ENCODE peak calls at places on chromosome 1, in seven cellular contexts. C is small intestine; N is PC-3; V is BE2C; Q is CD4-positive, alpha-beta T cell; F is tibial nerve; Z is AG04450. D is an unnamed sample.

GRCh38 chr1:212951058-212951923 is 950 bp downstream of the VASH2 start:
- DNase-seq in Z (no peak), N (no peak), F (no peak), Q (no peak), C (no peak), V (peak; percentile 25), D (no peak)

GRCh38 chr1:203695116-203695515 is 68.5 kb downstream of the ATP2B4 start:
- DNase-seq in C (no peak), N (no peak), Q (no peak), F (no peak), V (peak; percentile 54), Z (no peak), D (no peak)

GRCh38 chr1:214584805-214585766 is 17.9 kb upstream of the CENPF start:
- DNase-seq in Z (peak; percentile 26), N (peak; percentile 86), C (peak; percentile 47), Q (no peak), F (no peak), V (no peak), D (no peak)

GRCh38 chr1:164240081-164240480 is 318.9 kb upstream of the PBX1 start:
- DNase-seq in Z (no peak), C (peak; percentile 60), Q (no peak), N (peak; percentile 43), F (no peak), V (no peak), D (no peak)

GRCh38 chr1:187445066-187445465 is 616.3 kb downstream of the PLA2G4A start:
- DNase-seq in F (no peak), V (no peak), Z (no peak), C (no peak), Q (no peak), N (no peak), D (no peak)

GRCh38 chr1:178644308-178645120 is 80.5 kb upstream of the RALGPS2 start:
- DNase-seq in V (no peak), N (no peak), Q (no peak), Z (no peak), F (no peak), C (peak; percentile 82), D (no peak)

GRCh38 chr1:20089328-20090077 is 19.5 kb downstream of the PLA2G5 start:
- DNase-seq in C (no peak), V (no peak), Z (no peak), Q (no peak), F (no peak), N (no peak), D (no peak)

GRCh38 chr1:25022361-25023189 is 92.5 kb upstream of the RUNX3 start:
- DNase-seq in N (peak; percentile 64), Q (peak; percentile 92), V (no peak), F (peak; percentile 27), Z (peak; percentile 62), C (peak; percentile 75), D (peak; percentile 89)

GRCh38 chr1:89051300-89051943 is 13.6 kb downstream of the GBP1 start:
- DNase-seq in C (no peak), Q (no peak), Z (no peak), F (no peak), N (no peak), V (no peak), D (no peak)

GRCh38 chr1:202237052-202237451 is 43.5 kb downstream of the LGR6 start:
- DNase-seq in Z (no peak), V (peak; percentile 77), N (peak; percentile 39), Q (no peak), F (no peak), C (peak; percentile 34), D (no peak)

GRCh38 chr1:72397786-72398185 is 115.4 kb upstream of the NEGR1 start:
- DNase-seq in Q (no peak), N (peak; percentile 73), F (no peak), Z (peak; percentile 41), V (no peak), C (no peak), D (no peak)

GRCh38 chr1:20640183-20640597 is 6.9 kb downstream of the PINK1 start:
- DNase-seq in V (peak; percentile 30), Q (peak; percentile 42), N (peak; percentile 74), Z (no peak), F (no peak), C (peak; percentile 54), D (no peak)

GRCh38 chr1:156123356-156124196 is 9.1 kb downstream of the LMNA start:
- DNase-seq in Z (peak; percentile 95), C (peak; percentile 96), F (peak; percentile 97), V (peak; percentile 96), N (peak; percentile 99), Q (peak; percentile 62), D (no peak)

GRCh38 chr1:38084700-38085099 is 38.1 kb upstream of the POU3F1 start:
- DNase-seq in N (no peak), Q (no peak), C (no peak), Z (no peak), F (no peak), V (no peak), D (no peak)

GRCh38 chr1:29836626-29837305 is 600.4 kb downstream of the PTPRU start:
- DNase-seq in N (no peak), Z (no peak), Q (no peak), C (no peak), V (no peak), F (no peak), D (no peak)

GRCh38 chr1:37932759-37933158 is 14.1 kb downstream of the INPP5B start:
- DNase-seq in N (peak; percentile 91), V (no peak), F (no peak), Q (no peak), Z (no peak), C (no peak), D (no peak)

GRCh38 chr1:224733021-224733911 is 117.1 kb downstream of the CNIH3 start:
- DNase-seq in N (peak; percentile 89), C (no peak), Z (no peak), F (no peak), Q (no peak), V (peak; percentile 64), D (no peak)

GRCh38 chr1:168159979-168160378 is 18.8 kb upstream of the TIPRL start:
- DNase-seq in V (no peak), N (no peak), F (no peak), C (no peak), Q (no peak), Z (no peak), D (no peak)

GRCh38 chr1:177620636-177621190 is 349.1 kb downstream of the SEC16B start:
- DNase-seq in F (no peak), N (peak; percentile 36), Q (no peak), C (no peak), Z (no peak), V (no peak), D (no peak)

GRCh38 chr1:147591246-147591891 is 50.1 kb downstream of the BCL9 start:
- DNase-seq in F (no peak), C (no peak), V (no peak), Q (no peak), N (no peak), Z (no peak), D (no peak)

GRCh38 chr1:162069334-162070093 is at the start of gene NOS1AP:
- DNase-seq in N (peak; percentile 88), Z (no peak), C (peak; percentile 88), Q (peak; percentile 63), F (peak; percentile 55), V (peak; percentile 91), D (peak; percentile 66)

GRCh38 chr1:167090289-167090942 is at the start of gene GPA33:
- DNase-seq in C (peak; percentile 99), Q (peak; percentile 30), F (no peak), Z (no peak), V (no peak), N (no peak), D (no peak)

GRCh38 chr1:19635646-19636045 is 8.5 kb upstream of the NBL1 start:
- DNase-seq in C (no peak), V (no peak), Z (no peak), N (peak; percentile 38), Q (no peak), F (no peak), D (no peak)

GRCh38 chr1:238465449-238465848 is 574.7 kb upstream of the ZP4 start:
- DNase-seq in Z (no peak), N (no peak), F (no peak), V (peak; percentile 46), Q (no peak), C (no peak), D (no peak)

GRCh38 chr1:170332801-170333200 is 187.0 kb downstream of the NTMT2 start:
- DNase-seq in N (no peak), Q (no peak), Z (no peak), F (no peak), C (no peak), V (no peak), D (no peak)

GRCh38 chr1:49026230-49026811 is 249.6 kb upstream of the BEND5 start:
- DNase-seq in Z (no peak), F (no peak), Q (no peak), N (peak; percentile 31), C (no peak), V (no peak), D (no peak)
- H3K9me3 ChIP-seq in Z (peaks cover 6% of the 10 kb centered on the region), F (no peaks in the 10 kb centered on the region), Q (peaks cover 10% of the 10 kb centered on the region), N (peaks cover 3% of the 10 kb centered on the region), C (no peaks in the 10 kb centered on the region), V (no peaks in the 10 kb centered on the region), D (no peaks in the 10 kb centered on the region)

GRCh38 chr1:220251272-220251671 is 21.0 kb downstream of the RAB3GAP2 start:
- DNase-seq in Q (no peak), C (no peak), V (no peak), N (no peak), Z (no peak), F (no peak), D (no peak)

GRCh38 chr1:220243947-220244346 is 28.3 kb downstream of the RAB3GAP2 start:
- DNase-seq in Z (no peak), Q (no peak), C (no peak), F (no peak), V (no peak), N (no peak), D (no peak)

GRCh38 chr1:220255204-220255603 is 17.0 kb downstream of the RAB3GAP2 start:
- DNase-seq in Q (no peak), N (no peak), C (no peak), V (no peak), F (no peak), Z (no peak), D (no peak)

DNA sequence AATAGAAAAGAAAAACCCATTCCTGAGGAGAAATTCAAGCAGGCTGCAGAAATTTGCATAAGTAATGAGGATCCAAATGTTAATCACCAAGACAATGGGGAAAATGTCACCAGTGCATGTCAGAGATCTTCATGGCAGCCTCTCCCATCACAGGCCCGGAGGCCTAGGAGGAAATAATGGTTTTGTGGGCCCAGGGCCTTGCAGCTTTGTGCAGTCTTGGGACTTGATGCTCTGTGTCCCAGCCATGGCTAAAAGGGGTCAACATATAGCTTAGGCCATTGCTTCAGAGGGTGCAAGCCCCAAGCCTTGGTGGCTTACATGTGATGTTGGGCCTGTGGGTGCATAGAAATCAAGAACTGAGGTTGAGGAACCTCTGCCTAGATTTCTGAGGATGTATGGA is 22.7 kb downstream of the RAB3GAP2 start:
- DNase-seq in Q (no peak), Z (no peak), N (no peak), C (no peak), F (no peak), V (no peak), D (no peak)
- H3K9me3 ChIP-seq in Q (peaks cover 16% of the 10 kb centered on the region), Z (peaks cover 14% of the 10 kb centered on the region), N (peaks cover 23% of the 10 kb centered on the region), C (no peaks in the 10 kb centered on the region), F (peaks cover 12% of the 10 kb centered on the region), V (peaks cover 3% of the 10 kb centered on the region), D (peaks cover 5% of the 10 kb centered on the region)

GRCh38 chr1:4267381-4268261 is 367.5 kb upstream of the C1orf174 start:
- DNase-seq in V (no peak), Z (no peak), N (no peak), C (peak; percentile 7), Q (no peak), F (no peak), D (no peak)
- H3K9me3 ChIP-seq in V (no peaks in the 10 kb centered on the region), Z (peaks cover 62% of the 10 kb centered on the region), N (peaks cover 22% of the 10 kb centered on the region), C (no peaks in the 10 kb centered on the region), Q (no peaks in the 10 kb centered on the region), F (no peaks in the 10 kb centered on the region), D (no peaks in the 10 kb centered on the region)

GRCh38 chr1:51344276-51344601 is 13.9 kb upstream of the TTC39A start:
- DNase-seq in N (no peak), C (no peak), F (no peak), Q (no peak), V (no peak), Z (no peak), D (no peak)
- H3K9me3 ChIP-seq in N (no peaks in the 10 kb centered on the region), C (no peaks in the 10 kb centered on the region), F (no peaks in the 10 kb centered on the region), Q (no peaks in the 10 kb centered on the region), V (no peaks in the 10 kb centered on the region), Z (no peaks in the 10 kb centered on the region), D (no peaks in the 10 kb centered on the region)

D was measured in T-helper 17 cell.